ENCODE peak calls at places on chromosomes 3 and 15, in five cellular contexts. R is breast epithelium, M is GM12878, H is PC-9, S is fibroblast of pulmonary artery. E is an unnamed sample.
A peak's percentile ranks its signal among the peaks of the same experiment; 100 is the strongest.

GRCh38 chr15:49200347-49200746 is 30.3 kb downstream of the GALK2 start:
- DNase-seq in R (no peak), M (no peak), H (no peak), S (no peak), E (no peak)

GRCh38 chr3:80733522-80734176 is 965.9 kb upstream of the ROBO1 start:
- DNase-seq in R (no peak), M (no peak), H (peak; percentile 96), S (peak; percentile 95), E (no peak)

GRCh38 chr15:83656192-83656591 is 2.3 kb downstream of the ADAMTSL3 start:
- DNase-seq in R (no peak), M (no peak), H (no peak), S (no peak), E (no peak)

GRCh38 chr3:13850161-13850945 is 29.5 kb downstream of the WNT7A start:
- DNase-seq in R (no peak), M (no peak), H (peak; percentile 98), S (no peak), E (peak; percentile 39)

GRCh38 chr15:44501768-44502366 is 35.1 kb upstream of the EIF3J start:
- DNase-seq in R (no peak), M (no peak), H (no peak), S (peak; percentile 67), E (no peak)

GRCh38 chr15:59256538-59256937 is 49.9 kb downstream of the LDHAL6B start:
- DNase-seq in R (no peak), M (no peak), H (peak; percentile 93), S (no peak), E (no peak)

GRCh38 chr15:39786444-39787056 is 3.9 kb upstream of the FSIP1 start:
- DNase-seq in R (no peak), M (no peak), H (no peak), S (peak; percentile 80), E (no peak)

GRCh38 chr3:188826574-188826973 is 345.2 kb upstream of the TPRG1 start:
- DNase-seq in R (no peak), M (no peak), H (no peak), S (no peak), E (no peak)

GRCh38 chr15:71679223-71680078 is 130.9 kb upstream of the NR2E3 start:
- DNase-seq in R (no peak), M (no peak), H (peak; percentile 43), S (peak; percentile 45), E (no peak)

GRCh38 chr15:51094606-51095569 is at the start of gene TNFAIP8L3:
- DNase-seq in R (no peak), M (no peak), H (no peak), S (peak; percentile 56), E (peak; percentile 42)

GRCh38 chr3:194306109-194306686 is 44.9 kb downstream of the CPN2 start:
- DNase-seq in R (no peak), M (peak; percentile 61), H (no peak), S (no peak), E (no peak)

GRCh38 chr3:151356791-151357460 is 27.6 kb upstream of the P2RY13 start:
- DNase-seq in R (no peak), M (no peak), H (no peak), S (peak; percentile 20), E (no peak)

GRCh38 chr3:114741066-114741465 is 406.0 kb downstream of the ZBTB20 start:
- DNase-seq in R (no peak), M (no peak), H (no peak), S (no peak), E (no peak)

GRCh38 chr3:99373088-99373875 is 265.1 kb upstream of the COL8A1 start:
- DNase-seq in R (no peak), M (no peak), H (no peak), S (peak; percentile 78), E (no peak)

GRCh38 chr3:129656659-129657247 is 50.3 kb upstream of the PLXND1 start:
- DNase-seq in R (no peak), M (no peak), H (no peak), S (no peak), E (no peak)

GRCh38 chr3:56782900-56783299 is 18.8 kb downstream of the ARHGEF3 start:
- DNase-seq in R (no peak), M (no peak), H (no peak), S (no peak), E (no peak)

GRCh38 chr3:195897081-195897852 is 11.1 kb downstream of the TNK2 start:
- DNase-seq in R (peak; percentile 70), M (no peak), H (no peak), S (peak; percentile 68), E (no peak)

GRCh38 chr15:61501815-61502214 is 272.7 kb upstream of the RORA start:
- DNase-seq in R (no peak), M (no peak), H (no peak), S (no peak), E (no peak)

GRCh38 chr3:145767909-145768308 is 393.1 kb downstream of the PLOD2 start:
- DNase-seq in R (no peak), M (no peak), H (no peak), S (peak; percentile 26), E (no peak)

GRCh38 chr3:79140718-79141117 is 627.1 kb downstream of the ROBO1 start:
- DNase-seq in R (no peak), M (no peak), H (no peak), S (peak; percentile 83), E (no peak)

GRCh38 chr3:23668430-23668904 is 137.3 kb upstream of the UBE2E1 start:
- DNase-seq in R (no peak), M (no peak), H (peak; percentile 85), S (peak; percentile 86), E (no peak)

GRCh38 chr15:64688179-64688578 is 87.2 kb downstream of the RBPMS2 start:
- DNase-seq in R (no peak), M (no peak), H (no peak), S (no peak), E (no peak)

GRCh38 chr3:14412831-14413380 is 10.5 kb downstream of the SLC6A6 start:
- DNase-seq in R (no peak), M (no peak), H (no peak), S (no peak), E (no peak)

GRCh38 chr3:4302747-4303146 is 422 bp upstream of the SETMAR start:
- DNase-seq in R (no peak), M (no peak), H (no peak), S (no peak), E (no peak)

GRCh38 chr3:14358426-14359211 is 43.8 kb upstream of the SLC6A6 start:
- DNase-seq in R (peak; percentile 73), M (no peak), H (no peak), S (peak; percentile 51), E (peak; percentile 34)

GRCh38 chr3:108408883-108409612 is 101.3 kb downstream of the MYH15 start:
- DNase-seq in R (no peak), M (no peak), H (no peak), S (no peak), E (no peak)

GRCh38 chr3:119338749-119339148 is 44.6 kb downstream of the ARHGAP31 start:
- DNase-seq in R (no peak), M (no peak), H (no peak), S (no peak), E (no peak)

GRCh38 chr15:31031471-31032064 is 40.1 kb upstream of the MTMR10 start:
- DNase-seq in R (no peak), M (peak; percentile 46), H (no peak), S (peak; percentile 67), E (no peak)

GRCh38 chr3:194740859-194741486 is 55.3 kb downstream of the FAM43A start:
- DNase-seq in R (no peak), M (no peak), H (peak; percentile 100), S (peak; percentile 88), E (no peak)

GRCh38 chr15:26126070-26126469 is 262.9 kb upstream of the ATP10A start:
- DNase-seq in R (no peak), M (no peak), H (no peak), S (no peak), E (no peak)

GRCh38 chr3:12100784-12101183 is 57.9 kb downstream of the TIMP4 start:
- DNase-seq in R (no peak), M (no peak), H (no peak), S (no peak), E (no peak)

GRCh38 chr3:12097972-12098371 is 60.7 kb downstream of the TIMP4 start:
- DNase-seq in R (no peak), M (no peak), H (no peak), S (peak; percentile 1), E (no peak)

GRCh38 chr3:12098400-12098799 is 60.3 kb downstream of the TIMP4 start:
- DNase-seq in R (no peak), M (no peak), H (no peak), S (no peak), E (no peak)
- TF ChIP-seq CTCF in R (no peak), M (no peak), H (no peak), S (no peak), E (peak; percentile 54)

DNA sequence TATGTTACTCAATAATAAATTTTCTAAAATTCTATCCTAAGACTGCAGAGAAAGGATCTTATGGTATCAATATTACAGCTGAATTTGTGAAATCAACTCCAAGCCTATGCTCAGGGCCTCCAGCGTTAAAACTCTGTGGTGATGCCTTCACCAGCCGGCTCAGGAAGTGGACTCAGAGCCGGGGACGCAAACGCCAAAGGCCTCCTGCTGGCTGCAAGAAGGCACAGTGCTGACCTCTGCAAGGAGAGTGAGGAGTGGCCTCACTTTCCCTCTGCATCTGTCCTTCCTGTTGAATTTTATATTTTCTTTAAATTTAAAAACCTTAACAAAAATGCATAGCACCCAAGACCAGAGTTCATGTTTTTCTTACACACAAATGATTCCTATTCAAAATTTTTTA is 48.5 kb downstream of the HERC2 start:
- DNase-seq in R (no peak), M (no peak), H (no peak), S (peak; percentile 49), E (no peak)
- TF ChIP-seq CTCF in R (no peak), M (no peak), H (no peak), S (peak; percentile 52), E (no peak)

GRCh38 chr3:134972836-134973455 is 177.9 kb downstream of the EPHB1 start:
- DNase-seq in R (no peak), M (no peak), H (no peak), S (no peak), E (no peak)

GRCh38 chr3:134978658-134979057 is 183.6 kb downstream of the EPHB1 start:
- DNase-seq in R (no peak), M (no peak), H (no peak), S (no peak), E (no peak)

GRCh38 chr3:134971359-134971758 is 176.3 kb downstream of the EPHB1 start:
- DNase-seq in R (no peak), M (no peak), H (no peak), S (no peak), E (no peak)

GRCh38 chr3:134974621-134975020 is 179.6 kb downstream of the EPHB1 start:
- DNase-seq in R (no peak), M (no peak), H (no peak), S (no peak), E (no peak)

GRCh38 chr3:134976948-134977347 is 181.9 kb downstream of the EPHB1 start:
- DNase-seq in R (no peak), M (no peak), H (no peak), S (no peak), E (no peak)
- TF ChIP-seq CTCF in R (no peak), M (no peak), H (no peak), S (no peak), E (no peak)

DNA sequence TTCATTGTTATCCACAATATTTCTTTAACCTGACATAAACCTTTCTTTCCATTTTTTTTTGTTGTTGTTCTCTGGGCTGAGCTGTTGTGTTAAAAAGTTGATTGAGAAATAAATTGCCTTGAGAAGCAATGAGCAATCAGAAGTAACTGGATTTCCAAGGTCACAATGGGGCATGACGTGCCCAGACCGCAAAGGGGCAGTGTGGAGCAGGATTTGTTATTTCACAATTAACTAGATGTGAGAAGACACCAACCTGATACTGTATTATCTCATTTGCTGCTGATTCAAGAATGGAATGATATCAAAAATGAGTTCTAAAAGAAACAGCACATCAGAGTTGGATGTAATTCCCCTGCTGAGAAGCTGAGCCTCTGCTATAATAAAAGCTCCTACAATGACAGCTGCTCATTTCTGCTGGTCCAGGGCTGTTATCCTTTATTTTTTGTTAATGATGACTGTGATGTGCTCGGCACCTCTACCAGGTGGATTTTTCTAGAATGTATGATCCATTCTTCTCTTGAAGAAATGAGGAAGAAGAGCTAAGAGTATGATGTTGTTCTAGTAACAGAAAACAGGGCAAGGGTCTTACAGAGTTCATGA is 28.1 kb downstream of the CPNE4 start:
- DNase-seq in R (no peak), M (no peak), H (no peak), S (peak; percentile 53), E (no peak)
- TF ChIP-seq CTCF in R (no peak), M (peak; percentile 59), H (peak; percentile 70), S (peak; percentile 71), E (peak; percentile 56)